ENCODE peak calls at places on chromosomes 12 and 14, in six cellular contexts. N is GM12891, Q is HepG2, H is K562, C is H1, V is GM12878. A is an unnamed sample.

GRCh38 chr12:6946033-6946919 is 2.5 kb downstream of the C12orf57 start:
- DNase-seq in C (peak), Q (peak), H (peak), V (peak), N (no peak), A (no peak)

GRCh38 chr14:35747379-35747778 is 61.7 kb downstream of the RALGAPA1 start:
- DNase-seq in C (no peak), V (no peak), H (no peak), Q (peak), N (no peak), A (no peak)

GRCh38 chr14:47935332-47935731 is 259.9 kb upstream of the MDGA2 start:
- DNase-seq in V (no peak), Q (no peak), N (no peak), C (no peak), H (no peak), A (no peak)

GRCh38 chr12:132735496-132735895 is 24.9 kb downstream of the PGAM5 start:
- DNase-seq in C (no peak), Q (no peak), H (no peak), V (no peak), N (no peak), A (no peak)

GRCh38 chr14:70073924-70074566 is 114.7 kb downstream of the SLC8A3 start:
- DNase-seq in C (peak), N (peak), Q (peak), V (no peak), H (peak), A (peak)

GRCh38 chr14:58401587-58401986 is 5.9 kb downstream of the TOMM20L start:
- DNase-seq in C (no peak), N (no peak), V (no peak), H (no peak), Q (no peak), A (no peak)

GRCh38 chr12:116880817-116881324 is 370 bp downstream of the HRK start:
- DNase-seq in H (peak), N (peak), V (no peak), Q (peak), C (peak), A (peak)

GRCh38 chr12:45273717-45274271 is 57.9 kb downstream of the ANO6 start:
- DNase-seq in Q (peak), V (no peak), C (no peak), H (peak), N (no peak), A (no peak)

GRCh38 chr12:98022961-98023360 is 492.4 kb upstream of the TMPO start:
- DNase-seq in N (no peak), H (no peak), Q (no peak), V (no peak), C (no peak), A (no peak)

GRCh38 chr14:56630707-56631106 is 51.1 kb downstream of the TMEM260 start:
- DNase-seq in Q (no peak), C (no peak), H (no peak), V (no peak), N (no peak), A (no peak)

GRCh38 chr14:81298122-81298521 is 77.4 kb upstream of the GTF2A1 start:
- DNase-seq in N (no peak), Q (no peak), V (no peak), H (no peak), C (no peak), A (no peak)

GRCh38 chr12:16421806-16422205 is 74.4 kb downstream of the MGST1 start:
- DNase-seq in H (no peak), Q (no peak), V (no peak), C (no peak), N (no peak), A (no peak)

GRCh38 chr12:46515829-46516228 is 143.3 kb upstream of the SLC38A2 start:
- DNase-seq in C (no peak), Q (no peak), N (no peak), V (no peak), H (no peak), A (no peak)

GRCh38 chr12:117193903-117194302 is 3.6 kb upstream of the FBXO21 start:
- DNase-seq in Q (no peak), C (no peak), V (no peak), H (no peak), N (no peak), A (no peak)

GRCh38 chr14:88791629-88792571 is 853 bp downstream of the EML5 start:
- DNase-seq in C (peak), V (no peak), Q (no peak), H (no peak), N (peak), A (peak)

GRCh38 chr12:25155031-25155576 is 39.9 kb downstream of the DNAI7 start:
- DNase-seq in Q (peak), N (peak), V (peak), C (no peak), H (peak), A (no peak)

GRCh38 chr12:45655186-45655585 is 74.3 kb upstream of the ARID2 start:
- DNase-seq in V (no peak), H (no peak), C (no peak), Q (peak), N (no peak), A (no peak)

GRCh38 chr12:91662021-91662420 is 479.4 kb upstream of the DCN start:
- DNase-seq in N (no peak), V (no peak), Q (no peak), H (no peak), C (no peak), A (no peak)

GRCh38 chr14:91388551-91388975 is 29.1 kb downstream of the CCDC88C start:
- DNase-seq in C (no peak), V (no peak), H (no peak), Q (no peak), N (no peak), A (no peak)

GRCh38 chr12:91991397-91992187 is 154.1 kb downstream of the BTG1 start:
- DNase-seq in H (no peak), C (no peak), Q (no peak), N (no peak), V (peak), A (no peak)

GRCh38 chr12:52446346-52447045 is 5.5 kb downstream of the KRT6B start:
- DNase-seq in N (no peak), V (no peak), Q (no peak), C (no peak), H (no peak), A (no peak)

GRCh38 chr12:85405781-85406522 is 125.9 kb downstream of the ALX1 start:
- DNase-seq in C (no peak), V (no peak), Q (no peak), H (no peak), N (no peak), A (no peak)

GRCh38 chr14:98623806-98624430 is 648.1 kb downstream of the BCL11B start:
- DNase-seq in H (no peak), Q (no peak), V (no peak), C (no peak), N (no peak), A (no peak)

GRCh38 chr12:91364591-91365184 is 182.1 kb upstream of the DCN start:
- DNase-seq in C (no peak), N (no peak), Q (no peak), H (no peak), V (no peak), A (no peak)

GRCh38 chr12:98355322-98355721 is 160.1 kb upstream of the TMPO start:
- DNase-seq in H (no peak), V (no peak), N (no peak), Q (no peak), C (no peak), A (no peak)

GRCh38 chr12:120474092-120474960 is 4.8 kb upstream of the SRSF9 start:
- DNase-seq in N (no peak), H (peak), C (no peak), V (no peak), Q (no peak), A (no peak)

GRCh38 chr12:102601621-102602020 is 121.3 kb upstream of the IGF1 start:
- DNase-seq in C (no peak), Q (no peak), N (no peak), H (no peak), V (no peak), A (no peak)

GRCh38 chr12:38664661-38665269 is 240.6 kb downstream of the CPNE8 start:
- DNase-seq in N (no peak), H (no peak), C (no peak), V (peak), Q (peak), A (no peak)

GRCh38 chr12:120388711-120389431 is 19.9 kb upstream of the MSI1 start:
- DNase-seq in Q (no peak), N (no peak), H (no peak), C (peak), V (no peak), A (no peak)

GRCh38 chr14:97873291-97873690 is 1076.1 kb downstream of the VRK1 start:
- DNase-seq in H (no peak), N (no peak), C (no peak), V (no peak), Q (no peak), A (no peak)

GRCh38 chr14:61470261-61470953 is 149.0 kb downstream of the PRKCH start:
- DNase-seq in H (no peak), N (no peak), C (no peak), Q (no peak), V (no peak), A (no peak)

GRCh38 chr14:88535813-88536212 is 19.0 kb downstream of the PTPN21 start:
- DNase-seq in H (no peak), Q (no peak), V (no peak), C (no peak), N (no peak), A (no peak)

GRCh38 chr14:104346112-104346462 is 207.7 kb downstream of the KIF26A start:
- DNase-seq in H (no peak), Q (no peak), N (no peak), V (no peak), C (no peak), A (no peak)

GRCh38 chr12:102197789-102198188 is at the start of gene PMCH:
- DNase-seq in H (no peak), C (no peak), V (peak), N (peak), Q (no peak), A (no peak)

GRCh38 chr12:1505576-1505975 is 88.8 kb downstream of the FBXL14 start:
- DNase-seq in N (no peak), C (no peak), Q (no peak), V (no peak), H (no peak), A (no peak)

GRCh38 chr14:61147369-61147897 is 133.7 kb downstream of the TMEM30B start:
- DNase-seq in C (no peak), N (no peak), V (no peak), Q (no peak), H (no peak), A (no peak)

GRCh38 chr14:80637726-80638619 is 303.6 kb downstream of the CEP128 start:
- DNase-seq in V (no peak), N (no peak), Q (no peak), C (no peak), H (no peak), A (no peak)

GRCh38 chr12:27951898-27952297 is 20.6 kb downstream of the PTHLH start:
- DNase-seq in H (no peak), V (no peak), N (no peak), Q (no peak), C (no peak), A (no peak)

GRCh38 chr14:65446159-65446558 is 33.6 kb downstream of the FUT8 start:
- DNase-seq in N (no peak), H (no peak), V (no peak), C (no peak), Q (no peak), A (no peak)

GRCh38 chr12:92021665-92022033 is 124.0 kb downstream of the BTG1 start:
- DNase-seq in H (no peak), N (no peak), C (no peak), Q (no peak), V (no peak), A (no peak)

DNA sequence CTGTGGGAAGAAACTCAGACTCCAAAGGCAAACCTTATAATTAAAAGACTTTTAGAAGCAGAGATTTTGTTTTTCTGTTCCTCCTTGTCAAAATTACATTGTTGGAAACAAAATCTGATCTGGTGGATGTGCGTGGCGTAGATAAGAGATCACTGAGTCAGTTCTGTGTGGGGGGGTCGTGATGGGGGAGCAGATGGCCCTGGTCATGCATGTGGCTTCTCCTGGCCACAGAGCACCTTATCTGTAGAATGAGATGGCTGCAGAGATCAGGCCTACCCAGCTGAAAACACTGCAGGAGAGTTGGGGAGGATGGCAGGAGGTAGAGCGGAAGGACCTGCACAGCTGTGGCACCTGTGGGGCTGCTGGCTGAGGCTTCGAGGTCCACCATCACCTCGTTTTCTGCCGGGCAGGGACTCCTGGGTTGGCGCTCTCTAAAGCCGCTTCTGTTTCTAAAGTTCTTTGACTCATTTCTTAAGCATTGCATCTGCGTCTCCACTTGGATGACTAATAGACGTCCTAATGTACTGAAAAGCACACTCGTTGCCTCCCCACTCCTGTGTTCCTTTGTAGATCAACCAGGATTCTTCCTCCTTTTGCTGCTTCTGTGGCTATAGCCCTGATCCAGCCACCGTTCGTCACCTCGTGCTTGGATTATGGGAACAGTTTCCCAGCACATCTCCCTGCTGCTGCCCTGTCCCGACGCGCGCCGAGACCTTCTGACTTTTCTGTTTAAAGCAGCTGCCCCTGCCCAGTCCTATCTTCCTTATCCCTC is 93.4 kb downstream of the TSPAN9 start:
- DNase-seq in V (no peak), H (no peak), C (no peak), Q (no peak), N (no peak), A (no peak)
- TF ChIP-seq POLR2A in V (no peak), H (no peak), C (no peak), Q (no peak), N (no peak), A (no peak)

GRCh38 chr12:62296001-62296400 is 35.8 kb downstream of the USP15 start:
- DNase-seq in V (no peak), H (no peak), Q (no peak), N (no peak), C (no peak), A (no peak)

GRCh38 chr12:62290804-62291203 is 30.6 kb downstream of the USP15 start:
- DNase-seq in V (no peak), C (no peak), Q (no peak), N (no peak), H (no peak), A (no peak)

GRCh38 chr12:62291888-62292760 is 31.9 kb downstream of the USP15 start:
- DNase-seq in N (no peak), C (no peak), H (no peak), Q (peak), V (no peak), A (no peak)

GRCh38 chr12:62294378-62294777 is 34.2 kb downstream of the USP15 start:
- DNase-seq in H (no peak), N (no peak), C (no peak), V (no peak), Q (no peak), A (no peak)

GRCh38 chr12:62292761-62293446 is 32.7 kb downstream of the USP15 start:
- DNase-seq in Q (no peak), C (no peak), V (no peak), N (no peak), H (no peak), A (no peak)
- TF ChIP-seq TAF1 in Q (no peak), C (no peak), V (no peak), N (no peak), H (no peak), A (no peak)

DNA sequence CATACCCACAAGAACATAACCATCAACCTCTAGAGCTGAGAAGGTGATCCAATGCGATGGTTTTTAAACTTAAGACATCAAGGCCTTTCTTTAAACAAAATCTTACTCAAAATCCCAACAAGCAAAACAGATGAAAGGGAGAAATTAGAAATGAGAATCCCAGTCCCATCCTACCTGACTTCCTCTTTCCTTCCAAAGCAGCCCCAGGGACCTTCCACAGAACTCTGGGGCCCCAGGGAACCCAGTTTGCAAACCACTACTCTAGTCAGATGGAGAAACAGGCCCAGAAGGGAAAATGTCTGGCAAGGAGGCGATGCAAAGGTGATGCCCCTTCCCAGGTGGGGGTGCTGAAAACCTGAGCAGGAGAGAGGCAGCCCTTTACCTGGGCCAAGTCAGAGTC is 29.0 kb upstream of the CMKLR1 start:
- DNase-seq in N (no peak), H (no peak), C (no peak), Q (no peak), V (no peak), A (no peak)
- TF ChIP-seq POLR2A in N (no peak), H (no peak), C (no peak), Q (no peak), V (no peak), A (no peak)

GRCh38 chr12:78119351-78119918 is 288.7 kb downstream of the NAV3 start:
- DNase-seq in Q (no peak), C (no peak), H (no peak), N (no peak), V (no peak), A (no peak)

GRCh38 chr12:78118036-78118435 is 287.3 kb downstream of the NAV3 start:
- DNase-seq in Q (no peak), N (no peak), H (no peak), C (no peak), V (no peak), A (no peak)

GRCh38 chr12:78118486-78118885 is 287.8 kb downstream of the NAV3 start:
- DNase-seq in V (no peak), N (no peak), Q (no peak), C (no peak), H (no peak), A (no peak)

GRCh38 chr12:78120866-78121590 is 290.3 kb downstream of the NAV3 start:
- DNase-seq in N (no peak), V (no peak), Q (no peak), C (no peak), H (no peak), A (no peak)

DNA sequence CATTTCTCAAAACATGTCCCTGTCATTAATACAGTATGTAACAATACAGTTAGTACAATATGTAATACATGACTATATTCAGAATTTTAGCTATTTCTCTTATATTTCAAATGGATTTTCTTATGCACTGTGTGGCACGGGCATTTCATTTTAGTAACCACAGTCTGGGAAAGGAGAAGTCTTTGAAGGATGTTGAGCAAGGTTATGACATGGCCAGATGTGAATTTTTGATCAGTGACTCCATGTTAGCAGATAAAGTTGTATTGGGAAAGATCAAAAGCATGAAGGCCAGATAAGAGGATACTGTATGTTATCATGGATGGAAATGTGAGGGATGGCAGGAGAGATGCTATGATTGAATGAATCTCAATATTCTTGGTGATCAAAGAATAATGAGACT is 285.2 kb downstream of the NAV3 start:
- DNase-seq in Q (no peak), C (no peak), H (no peak), V (no peak), N (no peak), A (no peak)
- TF ChIP-seq TAF1 in Q (no peak), C (no peak), H (no peak), V (no peak), N (no peak), A (no peak)

GRCh38 chr12:89352492-89353187 is at the start of gene DUSP6:
- DNase-seq in H (no peak), N (peak), Q (peak), C (peak), V (no peak), A (peak)
- TF ChIP-seq POLR2A in H (no peak), N (no peak), Q (peak), C (peak), V (no peak), A (no peak)

GRCh38 chr12:66092559-66093269 is 37.8 kb downstream of the LLPH start:
- DNase-seq in Q (no peak), H (no peak), V (no peak), N (no peak), C (no peak), A (no peak)
- TF ChIP-seq TAF1 in Q (no peak), H (no peak), V (no peak), N (no peak), C (no peak), A (no peak)

GRCh38 chr12:70150230-70150629 is 93.0 kb upstream of the CNOT2 start:
- DNase-seq in Q (no peak), C (no peak), H (no peak), N (no peak), V (no peak), A (no peak)
- TF ChIP-seq POLR2A in Q (no peak), C (no peak), H (no peak), N (no peak), V (no peak), A (no peak)

GRCh38 chr12:124129132-124129531 is 156.1 kb downstream of the ZNF664 start:
- DNase-seq in Q (no peak), N (no peak), C (no peak), V (no peak), H (no peak), A (no peak)
- TF ChIP-seq TAF1 in Q (no peak), N (no peak), C (no peak), V (no peak), H (no peak), A (no peak)

GRCh38 chr14:99793213-99794155 is at the start of gene EML1:
- DNase-seq in C (peak), V (no peak), N (peak), H (peak), Q (peak), A (peak)
- TF ChIP-seq POLR2A in C (peak), V (no peak), N (no peak), H (no peak), Q (no peak), A (no peak)

GRCh38 chr12:9344540-9344939 is 136.3 kb upstream of the PZP start:
- DNase-seq in V (no peak), H (no peak), Q (no peak), C (no peak), N (no peak), A (no peak)

GRCh38 chr12:9347328-9348127 is 139.3 kb upstream of the PZP start:
- DNase-seq in H (no peak), N (no peak), C (no peak), Q (no peak), V (no peak), A (no peak)

GRCh38 chr12:9342614-9343353 is 134.6 kb upstream of the PZP start:
- DNase-seq in N (no peak), Q (peak), H (no peak), V (no peak), C (no peak), A (no peak)

GRCh38 chr12:9346866-9347327 is 138.7 kb upstream of the PZP start:
- DNase-seq in Q (no peak), V (no peak), N (no peak), C (no peak), H (no peak), A (no peak)

DNA sequence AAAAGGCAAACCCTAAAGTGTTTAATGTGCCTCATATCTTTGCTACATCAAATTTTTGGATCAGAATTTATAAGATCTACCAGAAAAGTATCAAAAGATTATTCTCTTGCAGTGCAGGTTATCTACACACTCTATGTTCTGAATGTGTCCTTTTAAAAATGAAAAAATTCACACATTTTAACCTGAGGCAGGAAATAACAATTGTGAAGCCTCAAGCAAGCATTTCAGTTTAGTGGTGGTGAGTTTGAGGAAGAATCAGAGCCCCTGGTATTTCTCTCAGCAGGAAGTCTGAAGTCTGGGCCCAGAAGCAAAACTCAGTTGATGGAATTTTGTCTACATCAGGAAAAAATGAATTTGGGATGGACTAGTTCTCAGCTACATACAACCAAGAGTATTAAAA is 137.0 kb upstream of the PZP start:
- DNase-seq in H (no peak), N (no peak), C (no peak), V (no peak), Q (no peak), A (no peak)
- TF ChIP-seq TAF1 in H (no peak), N (no peak), C (no peak), V (no peak), Q (no peak), A (no peak)

A was measured in GM12892.